ENCODE peak calls at places on chromosome 20, in four cellular contexts. Y is cardiac fibroblast, X is psoas muscle, J is IMR-90. G is an unnamed sample.

GRCh38 chr20:32494498-32495216 is 90.5 kb downstream of the NOL4L start:
- DNase-seq in J (no peak), Y (no peak), X (no peak), G (no peak)

GRCh38 chr20:23705895-23706294 is 17.1 kb upstream of the CST4 start:
- DNase-seq in J (no peak), X (no peak), Y (no peak), G (no peak)

GRCh38 chr20:13552061-13552460 is 86.7 kb downstream of the TASP1 start:
- DNase-seq in Y (peak), J (peak), X (no peak), G (no peak)

GRCh38 chr20:31721408-31722332 is 998 bp downstream of the BCL2L1 start:
- DNase-seq in Y (no peak), X (peak), J (no peak), G (no peak)

GRCh38 chr20:43229696-43230095 is 40.0 kb upstream of the PTPRT start:
- DNase-seq in J (no peak), Y (no peak), X (no peak), G (no peak)

GRCh38 chr20:44448753-44449546 is 26.7 kb upstream of the TTPAL start:
- DNase-seq in Y (peak), X (no peak), J (no peak), G (peak)

GRCh38 chr20:63009988-63010769 is 3.4 kb upstream of the BHLHE23 start:
- DNase-seq in Y (peak), J (peak), X (no peak), G (no peak)

GRCh38 chr20:6636209-6637159 is 131.0 kb upstream of the BMP2 start:
- DNase-seq in X (no peak), J (peak), Y (peak), G (peak)

GRCh38 chr20:50274570-50275430 is 84.2 kb downstream of the CEBPB start:
- DNase-seq in Y (no peak), X (peak), J (no peak), G (no peak)

GRCh38 chr20:23874747-23875146 is 4.8 kb downstream of the CST5 start:
- DNase-seq in X (no peak), J (no peak), Y (peak), G (no peak)

GRCh38 chr20:62818592-62819493 is 2.0 kb downstream of the COL9A3 start:
- DNase-seq in J (peak), X (peak), Y (peak), G (peak)

GRCh38 chr20:3744806-3745685 is 12.6 kb downstream of the HSPA12B start:
- DNase-seq in J (no peak), Y (peak), X (peak), G (peak)

GRCh38 chr20:51579137-51579536 is 36.6 kb upstream of the NFATC2 start:
- DNase-seq in J (peak), X (no peak), Y (peak), G (no peak)

GRCh38 chr20:50724851-50725721 is 6.3 kb upstream of the PARD6B start:
- DNase-seq in J (peak), X (peak), Y (peak), G (peak)

GRCh38 chr20:61251529-61252393 is at the start of gene CDH4:
- DNase-seq in X (no peak), J (no peak), Y (no peak), G (no peak)

GRCh38 chr20:11689262-11689661 is 228.4 kb upstream of the BTBD3 start:
- DNase-seq in J (no peak), X (no peak), Y (no peak), G (no peak)

GRCh38 chr20:38199506-38200390 is 34.7 kb upstream of the TGM2 start:
- DNase-seq in Y (no peak), X (no peak), J (peak), G (no peak)

GRCh38 chr20:23419995-23420901 is 1.0 kb downstream of the NAPB start:
- DNase-seq in J (peak), X (peak), Y (peak), G (peak)

GRCh38 chr20:17625246-17626051 is 55.6 kb downstream of the DSTN start:
- DNase-seq in Y (no peak), J (no peak), X (peak), G (no peak)

GRCh38 chr20:4161447-4162251 is 146.3 kb upstream of the RNF24 start:
- DNase-seq in J (no peak), Y (no peak), X (no peak), G (peak)

GRCh38 chr20:62308102-62308822 is 5.5 kb downstream of the ADRM1 start:
- DNase-seq in Y (no peak), X (no peak), J (no peak), G (no peak)

GRCh38 chr20:31543966-31544598 is 29.8 kb downstream of the HM13 start:
- DNase-seq in X (no peak), J (peak), Y (peak), G (peak)

GRCh38 chr20:43360016-43360415 is 97.7 kb upstream of the SRSF6 start:
- DNase-seq in J (no peak), X (no peak), Y (no peak), G (no peak)

DNA sequence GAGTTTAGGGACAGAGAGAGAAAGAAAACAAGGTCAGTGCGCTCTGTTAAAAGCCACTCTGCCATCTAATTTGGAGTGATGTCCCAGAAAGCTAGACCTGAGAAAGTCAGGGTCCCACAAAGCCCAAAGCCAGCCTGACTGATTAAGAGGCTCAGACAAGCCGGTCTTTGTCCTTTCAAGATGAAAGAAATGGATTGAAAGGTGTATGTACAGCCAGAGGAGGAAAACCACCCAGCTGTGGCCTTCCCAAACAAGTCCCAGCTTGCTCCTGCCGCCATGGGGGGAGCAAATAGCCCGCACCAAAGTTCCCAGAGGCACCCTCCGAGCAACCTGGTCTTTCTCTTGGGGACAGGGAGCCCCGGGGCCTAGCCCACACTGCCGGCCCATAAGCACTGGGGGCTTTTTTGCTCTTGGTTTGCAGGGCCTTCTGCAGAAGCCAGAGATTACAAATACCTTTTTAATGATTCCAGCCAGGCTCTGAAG is 3.3 kb downstream of the BMP7 start:
- DNase-seq in Y (no peak), X (no peak), J (no peak), G (no peak)
- TF ChIP-seq CTCF in Y (no peak), X (no peak), J (no peak), G (no peak)

GRCh38 chr20:39394461-39394860 is 432.3 kb downstream of the DHX35 start:
- DNase-seq in J (no peak), X (no peak), Y (no peak), G (no peak)

GRCh38 chr20:39398656-39399055 is 436.5 kb downstream of the DHX35 start:
- DNase-seq in X (no peak), Y (no peak), J (no peak), G (no peak)

GRCh38 chr20:39395478-39396291 is 433.5 kb downstream of the DHX35 start:
- DNase-seq in X (no peak), J (no peak), Y (no peak), G (no peak)

GRCh38 chr20:39397646-39398045 is 435.5 kb downstream of the DHX35 start:
- DNase-seq in X (no peak), J (no peak), Y (no peak), G (no peak)

DNA sequence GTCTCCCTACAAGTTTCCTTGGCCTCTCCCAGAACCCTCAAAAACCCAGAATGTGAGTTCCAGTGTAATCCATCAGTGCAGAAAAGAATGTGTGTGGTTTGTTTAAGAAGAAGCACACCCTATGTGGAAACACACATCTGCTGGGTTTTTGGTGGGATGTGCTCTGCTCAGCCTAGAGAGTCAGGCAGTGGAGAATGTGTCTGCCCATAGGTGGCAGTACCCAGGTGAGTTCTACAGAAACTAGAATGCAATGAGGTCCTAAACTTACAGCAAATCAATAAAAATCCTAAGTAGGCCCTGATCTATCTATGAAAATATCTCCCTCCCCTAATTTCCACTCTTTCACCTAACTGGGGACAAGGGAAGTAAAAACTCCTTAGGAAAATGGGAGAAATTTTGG is 437.3 kb downstream of the DHX35 start:
- DNase-seq in X (no peak), Y (no peak), J (no peak), G (no peak)
- TF ChIP-seq CTCF in X (no peak), Y (no peak), J (no peak), G (no peak)

DNA sequence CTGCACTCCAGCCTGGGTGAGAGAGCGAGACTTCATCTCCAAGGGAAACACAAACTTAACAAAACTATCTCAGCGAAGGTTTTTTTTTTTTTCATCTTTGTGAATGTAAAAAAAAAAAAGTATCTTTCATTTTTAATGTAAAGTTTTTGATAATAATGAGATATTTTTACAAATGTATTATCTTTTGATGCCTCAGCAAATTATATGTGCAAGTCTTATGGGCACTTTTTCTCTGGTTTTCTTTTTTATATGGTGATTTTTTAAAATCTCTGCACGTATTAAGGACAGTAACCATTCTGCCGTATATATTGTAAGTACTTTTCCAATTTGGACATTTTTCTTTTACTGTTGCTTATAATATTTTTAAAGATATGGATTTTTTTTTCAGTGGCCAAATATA is 76.8 kb downstream of the MAFB start:
- DNase-seq in Y (no peak), X (no peak), J (no peak), G (no peak)
- TF ChIP-seq CTCF in Y (no peak), X (no peak), J (no peak), G (no peak)

DNA sequence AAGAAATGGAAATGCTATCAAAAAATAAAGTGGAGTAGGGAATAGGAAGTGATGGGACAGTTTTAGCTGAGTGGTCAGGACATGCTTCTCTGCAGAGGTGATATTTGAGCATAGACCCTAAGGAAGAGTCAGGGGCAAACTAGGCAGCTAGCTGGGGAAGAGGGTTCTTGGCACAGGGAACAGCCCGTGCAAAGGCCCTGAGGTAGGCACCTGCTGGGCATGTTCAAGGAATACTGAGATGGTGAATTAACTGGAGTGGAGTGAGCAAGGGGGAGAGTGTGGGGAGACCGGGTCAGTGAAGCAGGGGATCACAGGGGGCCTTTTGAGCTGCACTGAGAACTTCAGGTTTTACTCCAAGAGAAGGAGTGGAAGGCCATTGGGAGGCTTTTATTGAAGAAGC is 7.5 kb upstream of the SIRPA start:
- DNase-seq in X (no peak), J (no peak), Y (no peak), G (no peak)
- TF ChIP-seq CTCF in X (no peak), J (no peak), Y (no peak), G (no peak)

G was measured in Calu3.